ENCODE peak calls at places on chromosomes 5 and 9, in ten cellular contexts. One of them, this sample, is unnamed.
A peak's percentile ranks its signal among the peaks of the same experiment; 100 is the strongest.

GRCh38 chr5:115100556-115100955 is 69.2 kb downstream of the TRIM36 start:
- DNase-seq in mesothelial cell of epicardium: no peak
- DNase-seq in CD4-positive, alpha-beta memory T cell: no peak
- DNase-seq in cardiac muscle cell: no peak
- DNase-seq in cardiac fibroblast: peak; percentile 73
- DNase-seq in fibroblast of lung: peak; percentile 21
- DNase-seq in NCI-H526: no peak
- DNase-seq in upper lobe of right lung: no peak
- DNase-seq in A549: no peak
- DNase-seq in activated CD8-positive, alpha-beta T cell treated with anti-CD3 and anti-CD28 coated beads for 36 hours: no peak
- DNase-seq in this sample: no peak

GRCh38 chr5:390571-391491 is 52.1 kb upstream of the EXOC3 start:
- DNase-seq in mesothelial cell of epicardium: peak; percentile 29
- DNase-seq in CD4-positive, alpha-beta memory T cell: no peak
- DNase-seq in cardiac muscle cell: no peak
- DNase-seq in cardiac fibroblast: no peak
- DNase-seq in fibroblast of lung: no peak
- DNase-seq in NCI-H526: peak; percentile 40
- DNase-seq in upper lobe of right lung: peak; percentile 48
- DNase-seq in A549: peak; percentile 38
- DNase-seq in activated CD8-positive, alpha-beta T cell treated with anti-CD3 and anti-CD28 coated beads for 36 hours: no peak
- DNase-seq in this sample: no peak

GRCh38 chr5:42655982-42656660 is 100.5 kb upstream of the CCDC152 start:
- DNase-seq in mesothelial cell of epicardium: no peak
- DNase-seq in CD4-positive, alpha-beta memory T cell: no peak
- DNase-seq in cardiac muscle cell: peak; percentile 36
- DNase-seq in cardiac fibroblast: peak; percentile 57
- DNase-seq in fibroblast of lung: peak; percentile 18
- DNase-seq in NCI-H526: no peak
- DNase-seq in upper lobe of right lung: no peak
- DNase-seq in A549: no peak
- DNase-seq in activated CD8-positive, alpha-beta T cell treated with anti-CD3 and anti-CD28 coated beads for 36 hours: no peak
- DNase-seq in this sample: no peak

GRCh38 chr5:69492391-69493234 is at the start of gene OCLN:
- DNase-seq in mesothelial cell of epicardium: peak; percentile 88
- DNase-seq in CD4-positive, alpha-beta memory T cell: peak; percentile 2
- DNase-seq in cardiac muscle cell: peak; percentile 72
- DNase-seq in cardiac fibroblast: no peak
- DNase-seq in fibroblast of lung: no peak
- DNase-seq in NCI-H526: peak; percentile 92
- DNase-seq in upper lobe of right lung: peak; percentile 92
- DNase-seq in A549: peak; percentile 79
- DNase-seq in activated CD8-positive, alpha-beta T cell treated with anti-CD3 and anti-CD28 coated beads for 36 hours: peak; percentile 10
- DNase-seq in this sample: no peak

GRCh38 chr9:76996700-76997099 is 22.8 kb upstream of the FOXB2 start:
- DNase-seq in mesothelial cell of epicardium: peak; percentile 61
- DNase-seq in CD4-positive, alpha-beta memory T cell: no peak
- DNase-seq in cardiac muscle cell: peak; percentile 65
- DNase-seq in cardiac fibroblast: peak; percentile 61
- DNase-seq in fibroblast of lung: no peak
- DNase-seq in NCI-H526: peak; percentile 63
- DNase-seq in upper lobe of right lung: no peak
- DNase-seq in A549: peak; percentile 37
- DNase-seq in activated CD8-positive, alpha-beta T cell treated with anti-CD3 and anti-CD28 coated beads for 36 hours: peak; percentile 37
- DNase-seq in this sample: no peak

GRCh38 chr9:121269030-121269887 is 1.3 kb downstream of the GSN start:
- DNase-seq in mesothelial cell of epicardium: no peak
- DNase-seq in CD4-positive, alpha-beta memory T cell: no peak
- DNase-seq in cardiac muscle cell: no peak
- DNase-seq in cardiac fibroblast: peak; percentile 40
- DNase-seq in fibroblast of lung: peak; percentile 38
- DNase-seq in NCI-H526: no peak
- DNase-seq in upper lobe of right lung: no peak
- DNase-seq in A549: no peak
- DNase-seq in activated CD8-positive, alpha-beta T cell treated with anti-CD3 and anti-CD28 coated beads for 36 hours: no peak
- DNase-seq in this sample: no peak

GRCh38 chr9:12785251-12785880 is 10.5 kb downstream of the LURAP1L start:
- DNase-seq in mesothelial cell of epicardium: no peak
- DNase-seq in CD4-positive, alpha-beta memory T cell: no peak
- DNase-seq in cardiac muscle cell: no peak
- DNase-seq in cardiac fibroblast: peak; percentile 50
- DNase-seq in fibroblast of lung: peak; percentile 74
- DNase-seq in NCI-H526: peak; percentile 10
- DNase-seq in upper lobe of right lung: peak; percentile 68
- DNase-seq in A549: peak; percentile 86
- DNase-seq in activated CD8-positive, alpha-beta T cell treated with anti-CD3 and anti-CD28 coated beads for 36 hours: no peak
- DNase-seq in this sample: no peak

GRCh38 chr5:120684213-120684612 is 220.1 kb downstream of the PRR16 start:
- DNase-seq in mesothelial cell of epicardium: no peak
- DNase-seq in CD4-positive, alpha-beta memory T cell: no peak
- DNase-seq in cardiac muscle cell: no peak
- DNase-seq in cardiac fibroblast: peak; percentile 49
- DNase-seq in fibroblast of lung: peak; percentile 57
- DNase-seq in NCI-H526: no peak
- DNase-seq in upper lobe of right lung: no peak
- DNase-seq in A549: no peak
- DNase-seq in activated CD8-positive, alpha-beta T cell treated with anti-CD3 and anti-CD28 coated beads for 36 hours: no peak
- DNase-seq in this sample: no peak

This sample was measured in foreskin melanocyte.